ENCODE peak calls at places on chromosomes 7 and 10, in eight cellular contexts. A is CD4-positive, alpha-beta T cell; S is glutamatergic neuron; O is natural killer cell; T is left lung; P is cardiac fibroblast; G is HFFc6; U is tibial nerve. D is an unnamed sample.

GRCh38 chr7:117937049-117937448 is 63.8 kb upstream of the CTTNBP2 start:
- DNase-seq in T (no peak), U (no peak), O (no peak), S (no peak), G (no peak), A (no peak), P (no peak), D (no peak)

GRCh38 chr10:85492684-85493083 is 873.9 kb downstream of the GRID1 start:
- DNase-seq in T (peak), S (no peak), A (no peak), G (no peak), U (no peak), P (no peak), O (no peak), D (no peak)

GRCh38 chr10:33720161-33720560 is 385.7 kb upstream of the NRP1 start:
- DNase-seq in T (no peak), P (no peak), G (no peak), U (no peak), O (no peak), S (no peak), A (no peak), D (no peak)

GRCh38 chr7:154304231-154304630 is 252.0 kb downstream of the DPP6 start:
- DNase-seq in A (no peak), P (no peak), S (no peak), G (no peak), O (no peak), U (no peak), T (no peak), D (no peak)

GRCh38 chr7:44460325-44460724 is 30.1 kb downstream of the NUDCD3 start:
- DNase-seq in T (no peak), O (peak), U (no peak), A (peak), G (no peak), P (no peak), S (no peak), D (no peak)

GRCh38 chr10:10313099-10313875 is 704.4 kb upstream of the CELF2 start:
- DNase-seq in U (no peak), S (no peak), P (peak), G (no peak), T (no peak), O (no peak), A (no peak), D (no peak)

GRCh38 chr7:31688990-31689389 is 2.0 kb downstream of the PPP1R17 start:
- DNase-seq in U (no peak), O (no peak), G (no peak), S (no peak), T (no peak), P (no peak), A (no peak), D (no peak)

GRCh38 chr7:70419816-70420215 is 712.1 kb upstream of the GALNT17 start:
- DNase-seq in U (no peak), P (no peak), G (no peak), A (no peak), T (no peak), S (no peak), O (no peak), D (no peak)

GRCh38 chr10:121594076-121594475 is 4.2 kb downstream of the FGFR2 start:
- DNase-seq in U (no peak), G (no peak), A (no peak), S (no peak), T (no peak), O (no peak), P (no peak), D (no peak)

GRCh38 chr10:132412316-132413192 is 15.6 kb downstream of the PWWP2B start:
- DNase-seq in S (no peak), G (no peak), A (no peak), O (no peak), T (peak), P (no peak), U (no peak), D (no peak)

GRCh38 chr7:154789404-154789803 is 213.5 kb downstream of the PAXIP1 start:
- DNase-seq in P (no peak), T (no peak), S (no peak), A (no peak), G (no peak), U (no peak), O (no peak), D (no peak)

GRCh38 chr7:149670288-149670687 is 103.1 kb downstream of the ZNF467 start:
- DNase-seq in S (no peak), O (no peak), P (peak), G (no peak), A (no peak), T (no peak), U (no peak), D (no peak)

GRCh38 chr7:86911703-86912102 is 147.8 kb downstream of the ELAPOR2 start:
- DNase-seq in P (no peak), O (no peak), A (no peak), G (no peak), T (no peak), S (no peak), U (no peak), D (no peak)
- TF ChIP-seq CTCF in P (peak), O (no peak), A (no peak), G (no peak), T (no peak), S (peak), U (no peak), D (no peak)

GRCh38 chr7:98294326-98294725 is 12.8 kb downstream of the BRI3 start:
- DNase-seq in T (no peak), G (no peak), O (no peak), P (no peak), S (no peak), A (no peak), U (no peak), D (no peak)

GRCh38 chr7:98293265-98293664 is 11.8 kb downstream of the BRI3 start:
- DNase-seq in S (no peak), G (no peak), O (no peak), T (no peak), U (no peak), P (no peak), A (no peak), D (no peak)

GRCh38 chr7:98295467-98296220 is 14.2 kb downstream of the BRI3 start:
- DNase-seq in A (no peak), T (no peak), G (no peak), S (no peak), P (no peak), U (no peak), O (no peak), D (no peak)

GRCh38 chr7:98293746-98294145 is 12.3 kb downstream of the BRI3 start:
- DNase-seq in A (no peak), O (no peak), G (no peak), S (no peak), U (no peak), P (no peak), T (no peak), D (no peak)

GRCh38 chr7:98294798-98295382 is 13.4 kb downstream of the BRI3 start:
- DNase-seq in P (peak), U (no peak), G (peak), O (no peak), A (no peak), S (peak), T (peak), D (peak)
- TF ChIP-seq CTCF in P (peak), U (peak), G (peak), O (no peak), A (peak), S (peak), T (peak), D (no peak)

GRCh38 chr10:115958043-115958442 is 315.0 kb downstream of the GFRA1 start:
- DNase-seq in A (no peak), G (no peak), S (no peak), U (no peak), T (no peak), P (no peak), O (no peak), D (no peak)

GRCh38 chr10:115969591-115969990 is 303.4 kb downstream of the GFRA1 start:
- DNase-seq in S (no peak), U (no peak), G (no peak), T (no peak), O (no peak), P (no peak), A (no peak), D (no peak)

GRCh38 chr10:115968236-115968635 is 304.8 kb downstream of the GFRA1 start:
- DNase-seq in U (no peak), O (no peak), P (no peak), A (no peak), G (no peak), T (no peak), S (no peak), D (no peak)

GRCh38 chr10:115964827-115965226 is 308.2 kb downstream of the GFRA1 start:
- DNase-seq in O (no peak), A (no peak), U (no peak), T (no peak), P (no peak), S (no peak), G (no peak), D (no peak)

GRCh38 chr10:115963848-115964247 is 309.2 kb downstream of the GFRA1 start:
- DNase-seq in G (peak), U (no peak), O (no peak), A (no peak), P (no peak), T (no peak), S (no peak), D (no peak)
- TF ChIP-seq CTCF in G (peak), U (no peak), O (no peak), A (no peak), P (peak), T (no peak), S (no peak), D (no peak)

GRCh38 chr10:128174581-128175559 is 48.6 kb upstream of the MKI67 start:
- DNase-seq in A (no peak), U (no peak), O (no peak), S (peak), G (no peak), P (no peak), T (no peak), D (no peak)

GRCh38 chr10:128172756-128173155 is 46.5 kb upstream of the MKI67 start:
- DNase-seq in S (no peak), T (no peak), G (no peak), U (no peak), P (no peak), A (no peak), O (no peak), D (no peak)

GRCh38 chr10:128173383-128173782 is 47.2 kb upstream of the MKI67 start:
- DNase-seq in A (no peak), S (no peak), G (peak), U (no peak), O (no peak), P (peak), T (no peak), D (no peak)

GRCh38 chr10:128180843-128181242 is 54.6 kb upstream of the MKI67 start:
- DNase-seq in T (no peak), A (peak), G (no peak), O (no peak), S (no peak), P (no peak), U (no peak), D (no peak)

GRCh38 chr10:128178319-128178937 is 52.2 kb upstream of the MKI67 start:
- DNase-seq in T (no peak), G (no peak), A (peak), S (peak), O (peak), U (no peak), P (peak), D (no peak)
- TF ChIP-seq CTCF in T (peak), G (peak), A (peak), S (peak), O (peak), U (no peak), P (peak), D (no peak)

DNA sequence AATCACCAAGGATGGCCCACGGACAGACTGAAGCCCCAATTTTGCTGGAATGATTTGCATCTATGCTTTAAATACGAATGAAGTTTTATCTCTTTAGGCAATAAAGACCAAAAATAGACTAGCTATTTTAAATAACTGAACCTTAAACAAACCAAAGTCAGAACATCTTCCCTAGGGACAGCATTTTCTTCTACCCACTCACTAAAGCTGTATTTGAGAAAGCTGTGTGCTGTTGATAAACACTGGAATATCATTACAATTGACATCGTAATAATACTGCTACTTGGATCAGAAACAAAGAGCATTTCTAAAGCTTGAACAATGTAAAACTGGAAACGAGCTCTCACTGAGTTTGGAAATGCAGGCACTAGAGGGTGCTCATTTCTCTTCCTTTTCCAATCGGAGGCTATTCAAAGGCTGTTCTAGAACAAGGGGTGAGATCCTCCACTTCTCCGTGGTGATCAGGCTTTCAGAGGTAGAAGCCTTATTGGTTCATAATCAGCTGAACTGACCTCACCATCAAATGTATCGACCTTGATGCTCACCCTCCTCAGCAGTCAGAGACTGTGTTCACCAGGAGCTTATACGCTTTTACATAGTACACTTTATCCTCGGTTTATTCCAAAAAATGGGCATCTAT is 225.3 kb upstream of the PRSS1 start:
- DNase-seq in S (no peak), P (no peak), O (no peak), A (no peak), G (no peak), T (no peak), U (no peak), D (no peak)
- TF ChIP-seq CTCF in S (no peak), P (peak), O (no peak), A (no peak), G (peak), T (no peak), U (no peak), D (no peak)

GRCh38 chr7:81244213-81244612 is 325.4 kb upstream of the SEMA3C start:
- DNase-seq in S (no peak), T (no peak), P (peak), G (no peak), U (no peak), O (no peak), A (no peak), D (no peak)
- TF ChIP-seq CTCF in S (no peak), T (no peak), P (no peak), G (peak), U (no peak), O (no peak), A (no peak), D (no peak)

GRCh38 chr7:106023369-106024322 is 60.6 kb downstream of the CDHR3 start:
- DNase-seq in G (no peak), A (no peak), T (no peak), S (no peak), O (no peak), U (no peak), P (no peak), D (no peak)

GRCh38 chr7:106018566-106019338 is 55.7 kb downstream of the CDHR3 start:
- DNase-seq in P (peak), G (no peak), U (no peak), T (no peak), A (no peak), S (no peak), O (no peak), D (no peak)

GRCh38 chr7:106021211-106022067 is 58.4 kb downstream of the CDHR3 start:
- DNase-seq in A (no peak), U (no peak), O (no peak), T (no peak), P (no peak), G (peak), S (no peak), D (no peak)

GRCh38 chr7:106026101-106026500 is 63.0 kb downstream of the CDHR3 start:
- DNase-seq in U (no peak), T (no peak), G (no peak), P (no peak), A (no peak), S (no peak), O (no peak), D (no peak)

GRCh38 chr7:106022193-106022821 is 59.2 kb downstream of the CDHR3 start:
- DNase-seq in P (no peak), O (peak), A (peak), G (no peak), U (no peak), T (no peak), S (no peak), D (no peak)
- TF ChIP-seq CTCF in P (no peak), O (no peak), A (no peak), G (no peak), U (no peak), T (no peak), S (no peak), D (no peak)

DNA sequence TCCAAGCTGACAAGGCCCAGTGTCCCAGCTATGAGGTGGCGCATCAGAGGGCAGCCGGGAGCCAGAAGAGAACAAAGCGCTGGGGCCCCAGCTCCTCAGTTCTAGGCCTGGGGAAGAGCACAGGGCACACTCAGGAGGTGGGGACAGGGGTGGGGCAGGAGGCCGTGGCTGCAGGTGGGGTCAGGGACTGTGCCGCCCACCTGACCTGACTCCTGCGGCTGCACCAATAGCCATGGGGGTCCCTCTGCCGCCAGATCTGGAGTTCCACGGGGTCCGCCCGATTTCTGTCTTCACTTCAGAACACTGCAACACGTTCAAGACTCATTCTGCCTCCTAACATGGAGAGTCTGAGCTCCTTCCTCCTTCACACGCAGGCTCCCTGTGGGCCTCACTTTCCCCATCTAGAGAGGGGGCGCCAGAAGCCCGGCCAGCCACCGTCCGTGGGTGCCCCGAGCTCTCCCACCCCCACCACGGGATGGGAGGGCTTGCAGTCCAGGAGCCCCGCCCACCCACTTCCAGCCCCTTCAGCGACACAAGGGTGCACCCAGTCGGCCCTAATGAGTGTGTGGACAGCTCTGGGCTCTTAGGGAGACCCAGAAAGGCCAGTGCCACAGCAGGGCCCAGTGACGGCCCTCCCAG is 278.3 kb downstream of the MAD1L1 start:
- DNase-seq in O (no peak), G (no peak), U (no peak), S (no peak), T (peak), A (no peak), P (no peak), D (no peak)
- TF ChIP-seq CTCF in O (no peak), G (no peak), U (no peak), S (no peak), T (no peak), A (no peak), P (no peak), D (no peak)

D was measured in activated B cell treated with CpG ODN at 0.5 μM for 24 hours.